ENCODE peak calls at places on chromosomes 7 and 10, in seven cellular contexts. One of them, this sample, is unnamed. For H3K4me1, the result is how much of the 10 kb centered on the place peaks cover.

GRCh38 chr10:128481152-128481551 is 354.9 kb upstream of the MKI67 start:
- DNase-seq in upper lobe of left lung: no peak
- DNase-seq in iPS DF 6.9: no peak
- DNase-seq in transverse colon: no peak
- DNase-seq in HAP-1: no peak
- DNase-seq in mesendoderm: no peak
- DNase-seq in left ventricle myocardium inferior: no peak
- DNase-seq in this sample: no peak

GRCh38 chr10:122499491-122499941 is 38.2 kb downstream of the HTRA1 start:
- DNase-seq in HAP-1: no peak
- DNase-seq in upper lobe of left lung: no peak
- DNase-seq in mesendoderm: no peak
- DNase-seq in transverse colon: peak
- DNase-seq in iPS DF 6.9: no peak
- DNase-seq in left ventricle myocardium inferior: peak
- DNase-seq in this sample: peak

GRCh38 chr7:100895956-100896742 is 461 bp upstream of the ACHE start:
- DNase-seq in left ventricle myocardium inferior: peak
- DNase-seq in upper lobe of left lung: peak
- DNase-seq in mesendoderm: peak
- DNase-seq in iPS DF 6.9: no peak
- DNase-seq in HAP-1: peak
- DNase-seq in transverse colon: peak
- DNase-seq in this sample: peak

GRCh38 chr7:30789334-30789711 is 18.1 kb downstream of the MINDY4 start:
- DNase-seq in HAP-1: no peak
- DNase-seq in iPS DF 6.9: no peak
- DNase-seq in mesendoderm: no peak
- DNase-seq in upper lobe of left lung: no peak
- DNase-seq in transverse colon: no peak
- DNase-seq in left ventricle myocardium inferior: no peak
- DNase-seq in this sample: no peak

GRCh38 chr10:73480158-73480557 is 15.7 kb downstream of the PPP3CB start:
- DNase-seq in upper lobe of left lung: no peak
- DNase-seq in left ventricle myocardium inferior: no peak
- DNase-seq in iPS DF 6.9: no peak
- DNase-seq in mesendoderm: peak
- DNase-seq in HAP-1: no peak
- DNase-seq in transverse colon: no peak
- DNase-seq in this sample: no peak

GRCh38 chr7:121330053-121330833 is 1.4 kb downstream of the WNT16 start:
- DNase-seq in upper lobe of left lung: peak
- DNase-seq in iPS DF 6.9: no peak
- DNase-seq in left ventricle myocardium inferior: no peak
- DNase-seq in mesendoderm: peak
- DNase-seq in HAP-1: peak
- DNase-seq in transverse colon: no peak
- DNase-seq in this sample: no peak

GRCh38 chr7:20785211-20786048 is 1.3 kb downstream of the SP8 start:
- DNase-seq in left ventricle myocardium inferior: no peak
- DNase-seq in HAP-1: peak
- DNase-seq in iPS DF 6.9: no peak
- DNase-seq in transverse colon: no peak
- DNase-seq in upper lobe of left lung: peak
- DNase-seq in mesendoderm: peak
- DNase-seq in this sample: no peak

GRCh38 chr10:106741131-106741530 is 423.4 kb downstream of the SORCS1 start:
- DNase-seq in iPS DF 6.9: no peak
- DNase-seq in mesendoderm: peak
- DNase-seq in HAP-1: no peak
- DNase-seq in transverse colon: no peak
- DNase-seq in upper lobe of left lung: no peak
- DNase-seq in left ventricle myocardium inferior: no peak
- DNase-seq in this sample: no peak

GRCh38 chr10:91340613-91341362 is 69.4 kb upstream of the HECTD2 start:
- DNase-seq in transverse colon: no peak
- DNase-seq in HAP-1: no peak
- DNase-seq in upper lobe of left lung: no peak
- DNase-seq in left ventricle myocardium inferior: no peak
- DNase-seq in iPS DF 6.9: no peak
- DNase-seq in mesendoderm: no peak
- DNase-seq in this sample: no peak

GRCh38 chr7:148337166-148337565 is 253.4 kb upstream of the C7orf33 start:
- DNase-seq in HAP-1: no peak
- DNase-seq in iPS DF 6.9: no peak
- DNase-seq in transverse colon: no peak
- DNase-seq in upper lobe of left lung: no peak
- DNase-seq in left ventricle myocardium inferior: no peak
- DNase-seq in mesendoderm: peak
- DNase-seq in this sample: no peak

GRCh38 chr10:101403161-101403560 is 49.2 kb downstream of the BTRC start:
- DNase-seq in transverse colon: no peak
- DNase-seq in HAP-1: peak
- DNase-seq in mesendoderm: peak
- DNase-seq in iPS DF 6.9: no peak
- DNase-seq in upper lobe of left lung: no peak
- DNase-seq in left ventricle myocardium inferior: no peak
- DNase-seq in this sample: no peak

GRCh38 chr7:75945297-75946168 is 30.6 kb downstream of the POR start:
- DNase-seq in HAP-1: no peak
- DNase-seq in mesendoderm: no peak
- DNase-seq in iPS DF 6.9: no peak
- DNase-seq in upper lobe of left lung: no peak
- DNase-seq in left ventricle myocardium inferior: no peak
- DNase-seq in transverse colon: no peak
- DNase-seq in this sample: no peak

GRCh38 chr7:2824678-2825461 is 19.2 kb downstream of the GNA12 start:
- DNase-seq in upper lobe of left lung: no peak
- DNase-seq in iPS DF 6.9: peak
- DNase-seq in transverse colon: no peak
- DNase-seq in left ventricle myocardium inferior: no peak
- DNase-seq in mesendoderm: peak
- DNase-seq in HAP-1: no peak
- DNase-seq in this sample: no peak
- H3K4me1 ChIP-seq in upper lobe of left lung: under half
- H3K4me1 ChIP-seq in iPS DF 6.9: under half
- H3K4me1 ChIP-seq in transverse colon: under half
- H3K4me1 ChIP-seq in left ventricle myocardium inferior: half or more
- H3K4me1 ChIP-seq in mesendoderm: under half
- H3K4me1 ChIP-seq in HAP-1: under half
- H3K4me1 ChIP-seq in this sample: under half

GRCh38 chr7:107945332-107945731 is 54.3 kb downstream of the DLD start:
- DNase-seq in HAP-1: no peak
- DNase-seq in iPS DF 6.9: no peak
- DNase-seq in mesendoderm: no peak
- DNase-seq in upper lobe of left lung: no peak
- DNase-seq in left ventricle myocardium inferior: no peak
- DNase-seq in transverse colon: no peak
- DNase-seq in this sample: no peak

GRCh38 chr7:107944776-107945175 is 53.8 kb downstream of the DLD start:
- DNase-seq in HAP-1: no peak
- DNase-seq in left ventricle myocardium inferior: no peak
- DNase-seq in iPS DF 6.9: no peak
- DNase-seq in transverse colon: no peak
- DNase-seq in upper lobe of left lung: no peak
- DNase-seq in mesendoderm: no peak
- DNase-seq in this sample: no peak

GRCh38 chr7:107948645-107949442 is 54.1 kb downstream of the LAMB1 start:
- DNase-seq in left ventricle myocardium inferior: no peak
- DNase-seq in transverse colon: no peak
- DNase-seq in iPS DF 6.9: no peak
- DNase-seq in upper lobe of left lung: no peak
- DNase-seq in HAP-1: no peak
- DNase-seq in mesendoderm: no peak
- DNase-seq in this sample: no peak

GRCh38 chr7:107946881-107947280 is 55.9 kb downstream of the DLD start:
- DNase-seq in transverse colon: no peak
- DNase-seq in left ventricle myocardium inferior: no peak
- DNase-seq in HAP-1: no peak
- DNase-seq in iPS DF 6.9: no peak
- DNase-seq in upper lobe of left lung: no peak
- DNase-seq in mesendoderm: no peak
- DNase-seq in this sample: no peak

GRCh38 chr7:107946451-107946850 is 55.5 kb downstream of the DLD start:
- DNase-seq in upper lobe of left lung: no peak
- DNase-seq in transverse colon: no peak
- DNase-seq in iPS DF 6.9: no peak
- DNase-seq in HAP-1: no peak
- DNase-seq in left ventricle myocardium inferior: no peak
- DNase-seq in mesendoderm: no peak
- DNase-seq in this sample: no peak
- H3K4me1 ChIP-seq in upper lobe of left lung: under half
- H3K4me1 ChIP-seq in transverse colon: under half
- H3K4me1 ChIP-seq in iPS DF 6.9: under half
- H3K4me1 ChIP-seq in HAP-1: under half
- H3K4me1 ChIP-seq in left ventricle myocardium inferior: half or more
- H3K4me1 ChIP-seq in mesendoderm: under half
- H3K4me1 ChIP-seq in this sample: under half

DNA sequence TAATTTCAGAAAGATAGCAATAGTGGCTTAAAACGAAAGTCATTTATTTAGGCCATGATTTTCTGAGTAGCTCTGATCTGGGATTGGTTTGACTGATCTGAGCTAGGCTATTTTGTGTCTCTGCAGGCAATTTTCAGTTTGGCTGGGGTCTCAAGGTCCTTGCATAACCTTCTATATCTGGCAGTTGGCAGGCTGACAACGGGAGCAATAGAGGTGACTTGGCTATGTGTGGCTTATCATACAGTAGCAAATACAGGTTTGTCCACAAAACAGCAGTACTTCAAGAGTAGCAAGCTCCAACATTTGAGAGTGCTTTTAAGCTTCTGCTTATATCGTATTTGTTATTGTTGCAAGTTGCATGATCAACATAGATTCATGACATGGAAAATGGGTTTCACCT is 1167.3 kb upstream of the CELF2 start:
- DNase-seq in upper lobe of left lung: no peak
- DNase-seq in HAP-1: no peak
- DNase-seq in transverse colon: no peak
- DNase-seq in left ventricle myocardium inferior: no peak
- DNase-seq in mesendoderm: no peak
- DNase-seq in iPS DF 6.9: no peak
- DNase-seq in this sample: no peak
- H3K4me1 ChIP-seq in upper lobe of left lung: under half
- H3K4me1 ChIP-seq in HAP-1: under half
- H3K4me1 ChIP-seq in transverse colon: under half
- H3K4me1 ChIP-seq in left ventricle myocardium inferior: under half
- H3K4me1 ChIP-seq in mesendoderm: under half
- H3K4me1 ChIP-seq in iPS DF 6.9: under half
- H3K4me1 ChIP-seq in this sample: under half

DNA sequence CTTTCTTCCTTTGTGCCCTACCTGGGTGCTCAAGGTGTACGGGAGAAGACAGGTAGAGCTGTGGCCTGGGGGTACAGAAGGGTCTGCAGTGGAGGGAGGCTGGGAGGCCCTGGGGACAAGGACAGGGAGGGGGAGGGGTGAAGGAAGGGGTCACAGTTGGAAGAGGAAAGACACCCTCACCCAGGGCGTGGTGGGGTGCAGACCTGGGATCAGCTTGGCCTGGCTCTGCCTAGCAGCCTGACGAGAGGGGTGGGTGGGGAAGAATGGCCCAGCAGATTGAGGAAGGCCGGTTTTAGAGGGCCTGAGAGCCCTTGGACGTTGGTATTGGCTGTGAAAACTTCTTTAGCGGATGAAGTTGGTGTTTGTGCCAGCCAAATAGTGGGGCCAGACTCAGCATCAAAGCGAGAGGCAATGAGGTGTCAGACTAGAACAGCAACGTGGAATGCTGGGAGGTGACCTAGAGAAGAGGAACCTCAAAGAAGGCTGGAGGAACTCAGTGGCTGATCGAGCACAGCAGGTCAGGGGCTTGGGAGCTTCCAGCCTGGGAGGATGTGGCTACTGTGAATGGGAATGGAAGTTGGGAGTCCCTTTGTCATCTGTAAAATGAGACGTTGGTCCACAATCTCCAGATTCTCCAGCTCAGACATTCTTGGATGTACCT is 18.1 kb upstream of the TRIM8 start:
- DNase-seq in upper lobe of left lung: no peak
- DNase-seq in HAP-1: no peak
- DNase-seq in transverse colon: no peak
- DNase-seq in mesendoderm: peak
- DNase-seq in iPS DF 6.9: no peak
- DNase-seq in left ventricle myocardium inferior: no peak
- DNase-seq in this sample: no peak
- H3K4me1 ChIP-seq in upper lobe of left lung: half or more
- H3K4me1 ChIP-seq in HAP-1: under half
- H3K4me1 ChIP-seq in transverse colon: under half
- H3K4me1 ChIP-seq in mesendoderm: under half
- H3K4me1 ChIP-seq in iPS DF 6.9: under half
- H3K4me1 ChIP-seq in left ventricle myocardium inferior: half or more
- H3K4me1 ChIP-seq in this sample: under half